ENCODE peak calls at places on chromosomes 11 and 22, in four cellular contexts. One of them, this sample, is unnamed.

GRCh38 chr22:21961127-21961867 is 8.6 kb upstream of the PPM1F start:
- DNase-seq in HepG2: no peak
- DNase-seq in stomach: no peak
- DNase-seq in transverse colon: no peak
- DNase-seq in this sample: no peak

GRCh38 chr11:15852179-15852578 is 504.2 kb downstream of the SOX6 start:
- DNase-seq in stomach: peak; percentile 34
- DNase-seq in transverse colon: peak; percentile 36
- DNase-seq in HepG2: peak; percentile 13
- DNase-seq in this sample: no peak

GRCh38 chr11:62574363-62575057 is 819 bp upstream of the EEF1G start:
- DNase-seq in HepG2: no peak
- DNase-seq in transverse colon: peak; percentile 41
- DNase-seq in stomach: peak; percentile 40
- DNase-seq in this sample: peak; percentile 38

GRCh38 chr11:83948205-83948604 is 662.0 kb upstream of the CCDC90B start:
- DNase-seq in transverse colon: no peak
- DNase-seq in stomach: no peak
- DNase-seq in HepG2: no peak
- DNase-seq in this sample: no peak

GRCh38 chr22:50676211-50676636 is 3.6 kb downstream of the SHANK3 start:
- DNase-seq in HepG2: no peak
- DNase-seq in transverse colon: no peak
- DNase-seq in stomach: no peak
- DNase-seq in this sample: peak; percentile 42

GRCh38 chr22:31749636-31750364 is at the start of gene PRR14L:
- DNase-seq in stomach: peak; percentile 99
- DNase-seq in transverse colon: peak; percentile 99
- DNase-seq in HepG2: peak; percentile 91
- DNase-seq in this sample: peak; percentile 99

GRCh38 chr11:45839204-45839603 is 8.1 kb upstream of the CRY2 start:
- DNase-seq in HepG2: no peak
- DNase-seq in stomach: no peak
- DNase-seq in transverse colon: no peak
- DNase-seq in this sample: no peak

GRCh38 chr11:70505331-70505731 is 107.0 kb downstream of the CTTN start:
- DNase-seq in HepG2: no peak
- DNase-seq in stomach: no peak
- DNase-seq in transverse colon: no peak
- DNase-seq in this sample: no peak

GRCh38 chr11:109362059-109362458 is 59.9 kb upstream of the C11orf87 start:
- DNase-seq in transverse colon: no peak
- DNase-seq in stomach: no peak
- DNase-seq in HepG2: no peak
- DNase-seq in this sample: no peak

GRCh38 chr22:25000686-25001085 is 48.2 kb downstream of the KIAA1671 start:
- DNase-seq in transverse colon: no peak
- DNase-seq in HepG2: no peak
- DNase-seq in stomach: no peak
- DNase-seq in this sample: no peak

GRCh38 chr11:34924714-34925113 is 8.3 kb downstream of the PDHX start:
- DNase-seq in stomach: no peak
- DNase-seq in HepG2: no peak
- DNase-seq in transverse colon: no peak
- DNase-seq in this sample: no peak

GRCh38 chr11:34215806-34216453 is 110.5 kb downstream of the NAT10 start:
- DNase-seq in HepG2: no peak
- DNase-seq in stomach: no peak
- DNase-seq in transverse colon: no peak
- DNase-seq in this sample: no peak

GRCh38 chr22:17489101-17489500 is 74.2 kb upstream of the SLC25A18 start:
- DNase-seq in HepG2: no peak
- DNase-seq in transverse colon: no peak
- DNase-seq in stomach: no peak
- DNase-seq in this sample: no peak

GRCh38 chr11:1042626-1043562 is 6.4 kb upstream of the MUC6 start:
- DNase-seq in HepG2: no peak
- DNase-seq in transverse colon: no peak
- DNase-seq in stomach: no peak
- DNase-seq in this sample: peak; percentile 5

GRCh38 chr11:7892059-7892699 is 38.9 kb downstream of the OR10A6 start:
- DNase-seq in transverse colon: no peak
- DNase-seq in HepG2: no peak
- DNase-seq in stomach: no peak
- DNase-seq in this sample: no peak

GRCh38 chr22:49838771-49839717 is 11.4 kb upstream of the BRD1 start:
- DNase-seq in stomach: no peak
- DNase-seq in transverse colon: peak; percentile 61
- DNase-seq in HepG2: no peak
- DNase-seq in this sample: no peak

GRCh38 chr11:7057641-7058040 is 31.2 kb upstream of the RBMXL2 start:
- DNase-seq in HepG2: no peak
- DNase-seq in transverse colon: no peak
- DNase-seq in stomach: no peak
- DNase-seq in this sample: no peak

GRCh38 chr11:108788565-108789199 is 123.8 kb downstream of the DDX10 start:
- DNase-seq in stomach: no peak
- DNase-seq in transverse colon: no peak
- DNase-seq in HepG2: peak; percentile 25
- DNase-seq in this sample: peak; percentile 18

GRCh38 chr22:48856308-48856615 is 971.4 kb downstream of the BRD1 start:
- DNase-seq in stomach: no peak
- DNase-seq in HepG2: no peak
- DNase-seq in transverse colon: no peak
- DNase-seq in this sample: no peak

GRCh38 chr11:2312232-2313042 is 10.6 kb downstream of the TSPAN32 start:
- DNase-seq in HepG2: no peak
- DNase-seq in stomach: no peak
- DNase-seq in transverse colon: no peak
- DNase-seq in this sample: no peak

GRCh38 chr11:8381871-8382396 is 118.3 kb upstream of the LMO1 start:
- DNase-seq in transverse colon: no peak
- DNase-seq in stomach: no peak
- DNase-seq in HepG2: no peak
- DNase-seq in this sample: no peak

GRCh38 chr11:126766425-126766824 is 234.1 kb downstream of the KIRREL3 start:
- DNase-seq in stomach: no peak
- DNase-seq in HepG2: no peak
- DNase-seq in transverse colon: peak; percentile 19
- DNase-seq in this sample: no peak

GRCh38 chr22:38355275-38355674 is 38.0 kb upstream of the CSNK1E start:
- DNase-seq in stomach: peak; percentile 21
- DNase-seq in HepG2: no peak
- DNase-seq in transverse colon: no peak
- DNase-seq in this sample: peak; percentile 14

GRCh38 chr22:43263645-43264514 is 76.9 kb upstream of the TTLL12 start:
- DNase-seq in stomach: peak; percentile 74
- DNase-seq in transverse colon: peak; percentile 69
- DNase-seq in HepG2: peak; percentile 64
- DNase-seq in this sample: peak; percentile 49

GRCh38 chr11:69918231-69918937 is 99.2 kb upstream of the FGF3 start:
- DNase-seq in HepG2: no peak
- DNase-seq in stomach: peak; percentile 74
- DNase-seq in transverse colon: peak; percentile 3
- DNase-seq in this sample: peak; percentile 64

GRCh38 chr11:45881708-45882368 is 3.6 kb upstream of the MAPK8IP1 start:
- DNase-seq in HepG2: no peak
- DNase-seq in stomach: no peak
- DNase-seq in transverse colon: no peak
- DNase-seq in this sample: no peak

GRCh38 chr11:125123947-125124633 is 12.7 kb upstream of the TMEM218 start:
- DNase-seq in transverse colon: peak; percentile 50
- DNase-seq in HepG2: peak; percentile 73
- DNase-seq in stomach: peak; percentile 74
- DNase-seq in this sample: peak; percentile 84

GRCh38 chr11:123365955-123366354 is 64.1 kb upstream of the GRAMD1B start:
- DNase-seq in transverse colon: no peak
- DNase-seq in stomach: no peak
- DNase-seq in HepG2: no peak
- DNase-seq in this sample: no peak

GRCh38 chr11:133531971-133532651 is at the start of gene OPCML:
- DNase-seq in HepG2: no peak
- DNase-seq in stomach: no peak
- DNase-seq in transverse colon: no peak
- DNase-seq in this sample: no peak

GRCh38 chr11:47229161-47229560 is 14.4 kb downstream of the DDB2 start:
- DNase-seq in stomach: no peak
- DNase-seq in transverse colon: no peak
- DNase-seq in HepG2: no peak
- DNase-seq in this sample: no peak
- TF ChIP-seq POLR2A in stomach: no peak
- TF ChIP-seq POLR2A in transverse colon: no peak
- TF ChIP-seq POLR2A in HepG2: no peak
- TF ChIP-seq POLR2A in this sample: no peak

GRCh38 chr11:68127791-68128681 is 6.8 kb upstream of the CHKA start:
- DNase-seq in HepG2: peak; percentile 90
- DNase-seq in stomach: peak; percentile 90
- DNase-seq in transverse colon: peak; percentile 50
- DNase-seq in this sample: peak; percentile 76
- TF ChIP-seq POLR2A in HepG2: no peak
- TF ChIP-seq POLR2A in stomach: no peak
- TF ChIP-seq POLR2A in transverse colon: no peak
- TF ChIP-seq POLR2A in this sample: no peak

GRCh38 chr11:119155733-119156492 is 7.1 kb downstream of the ABCG4 start:
- DNase-seq in HepG2: peak; percentile 57
- DNase-seq in transverse colon: peak; percentile 41
- DNase-seq in stomach: no peak
- DNase-seq in this sample: peak; percentile 15

GRCh38 chr11:119154178-119154577 is 5.3 kb downstream of the ABCG4 start:
- DNase-seq in HepG2: no peak
- DNase-seq in transverse colon: no peak
- DNase-seq in stomach: no peak
- DNase-seq in this sample: no peak

GRCh38 chr11:119156496-119156895 is 7.6 kb downstream of the ABCG4 start:
- DNase-seq in stomach: no peak
- DNase-seq in HepG2: no peak
- DNase-seq in transverse colon: no peak
- DNase-seq in this sample: no peak

GRCh38 chr11:119158467-119158866 is 9.6 kb downstream of the ABCG4 start:
- DNase-seq in HepG2: no peak
- DNase-seq in stomach: no peak
- DNase-seq in transverse colon: no peak
- DNase-seq in this sample: no peak

GRCh38 chr11:119157088-119157487 is 8.2 kb downstream of the ABCG4 start:
- DNase-seq in transverse colon: no peak
- DNase-seq in stomach: peak; percentile 56
- DNase-seq in HepG2: peak; percentile 33
- DNase-seq in this sample: no peak
- TF ChIP-seq POLR2A in transverse colon: no peak
- TF ChIP-seq POLR2A in stomach: no peak
- TF ChIP-seq POLR2A in HepG2: no peak
- TF ChIP-seq POLR2A in this sample: no peak

DNA sequence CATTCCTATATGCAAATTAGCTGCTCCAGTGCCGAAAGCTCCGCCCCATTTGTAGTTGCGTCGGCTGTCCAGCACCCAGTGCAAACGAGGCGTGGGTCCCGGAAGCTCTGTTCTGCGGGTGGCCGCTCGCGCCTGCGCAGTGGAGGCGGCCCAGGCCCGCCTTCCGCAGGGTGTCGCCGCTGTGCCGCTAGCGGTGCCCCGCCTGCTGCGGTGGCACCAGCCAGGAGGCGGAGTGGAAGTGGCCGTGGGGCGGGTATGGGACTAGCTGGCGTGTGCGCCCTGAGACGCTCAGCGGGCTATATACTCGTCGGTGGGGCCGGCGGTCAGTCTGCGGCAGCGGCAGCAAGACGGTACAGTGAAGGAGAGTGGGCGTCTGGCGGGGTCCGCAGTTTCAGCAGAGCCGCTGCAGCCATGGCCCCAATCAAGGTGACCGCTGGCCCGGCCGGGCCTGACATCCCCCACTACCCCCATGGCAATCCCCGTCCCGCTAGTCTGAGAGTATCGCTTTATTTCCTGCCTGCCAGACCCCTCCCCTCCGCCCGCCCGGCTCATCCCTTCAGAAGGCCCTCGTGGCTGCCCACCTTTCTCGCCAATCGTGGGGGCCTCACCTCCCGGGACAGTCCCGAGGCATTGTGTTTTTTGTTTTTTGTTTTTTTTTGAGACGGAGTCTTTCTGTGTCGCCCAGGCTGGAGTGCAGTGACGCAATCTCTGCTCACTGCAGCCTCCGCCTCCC is at the start of gene PRDX5:
- DNase-seq in transverse colon: peak; percentile 97
- DNase-seq in HepG2: peak; percentile 94
- DNase-seq in stomach: peak; percentile 97
- DNase-seq in this sample: peak; percentile 98
- TF ChIP-seq POLR2A in transverse colon: peak; percentile 96
- TF ChIP-seq POLR2A in HepG2: no peak
- TF ChIP-seq POLR2A in stomach: no peak
- TF ChIP-seq POLR2A in this sample: peak; percentile 91

GRCh38 chr22:23521442-23522113 is 58.5 kb downstream of the IGLL1 start:
- DNase-seq in stomach: peak; percentile 92
- DNase-seq in HepG2: peak; percentile 97
- DNase-seq in transverse colon: peak; percentile 92
- DNase-seq in this sample: peak; percentile 93
- TF ChIP-seq POLR2A in stomach: no peak
- TF ChIP-seq POLR2A in HepG2: peak; percentile 72
- TF ChIP-seq POLR2A in transverse colon: no peak
- TF ChIP-seq POLR2A in this sample: peak; percentile 44

GRCh38 chr11:111843659-111844058 is 27.7 kb downstream of the ALG9 start:
- DNase-seq in HepG2: no peak
- DNase-seq in transverse colon: no peak
- DNase-seq in stomach: no peak
- DNase-seq in this sample: no peak
- TF ChIP-seq POLR2A in HepG2: no peak
- TF ChIP-seq POLR2A in transverse colon: no peak
- TF ChIP-seq POLR2A in stomach: no peak
- TF ChIP-seq POLR2A in this sample: no peak

GRCh38 chr11:66115638-66116410 is 45.8 kb downstream of the PACS1 start:
- DNase-seq in transverse colon: no peak
- DNase-seq in stomach: no peak
- DNase-seq in HepG2: peak; percentile 46
- DNase-seq in this sample: no peak
- TF ChIP-seq POLR2A in transverse colon: no peak
- TF ChIP-seq POLR2A in stomach: no peak
- TF ChIP-seq POLR2A in HepG2: no peak
- TF ChIP-seq POLR2A in this sample: no peak

This sample was measured in adrenal gland.